ENCODE peak calls at places on chromosomes 6 and 20, in eight cellular contexts. One of them, this sample, is unnamed.

GRCh38 chr6:138509371-138509770 is 10.1 kb upstream of the NHSL1 start:
- DNase-seq in PC-9: peak; percentile 8
- DNase-seq in tibial nerve: no peak
- DNase-seq in fibroblast of lung: peak; percentile 66
- DNase-seq in astrocyte of the cerebellum: no peak
- DNase-seq in fibroblast of pulmonary artery: peak; percentile 68
- DNase-seq in OCI-LY7: peak; percentile 60
- DNase-seq in body of pancreas: peak; percentile 58
- DNase-seq in this sample: peak; percentile 45

GRCh38 chr20:38146628-38147027 is 18.4 kb downstream of the TGM2 start:
- DNase-seq in tibial nerve: no peak
- DNase-seq in OCI-LY7: no peak
- DNase-seq in astrocyte of the cerebellum: no peak
- DNase-seq in fibroblast of pulmonary artery: no peak
- DNase-seq in body of pancreas: no peak
- DNase-seq in fibroblast of lung: no peak
- DNase-seq in PC-9: no peak
- DNase-seq in this sample: no peak

GRCh38 chr6:123053602-123054225 is 57.7 kb downstream of the CLVS2 start:
- DNase-seq in body of pancreas: no peak
- DNase-seq in OCI-LY7: no peak
- DNase-seq in fibroblast of pulmonary artery: no peak
- DNase-seq in tibial nerve: no peak
- DNase-seq in PC-9: no peak
- DNase-seq in astrocyte of the cerebellum: no peak
- DNase-seq in fibroblast of lung: no peak
- DNase-seq in this sample: no peak

GRCh38 chr20:32966881-32967781 is 37.1 kb downstream of the SUN5 start:
- DNase-seq in fibroblast of pulmonary artery: no peak
- DNase-seq in body of pancreas: no peak
- DNase-seq in fibroblast of lung: no peak
- DNase-seq in astrocyte of the cerebellum: no peak
- DNase-seq in OCI-LY7: no peak
- DNase-seq in tibial nerve: no peak
- DNase-seq in PC-9: no peak
- DNase-seq in this sample: no peak

GRCh38 chr6:16966821-16967817 is 134.7 kb upstream of the STMND1 start:
- DNase-seq in PC-9: no peak
- DNase-seq in body of pancreas: no peak
- DNase-seq in astrocyte of the cerebellum: no peak
- DNase-seq in OCI-LY7: no peak
- DNase-seq in fibroblast of lung: no peak
- DNase-seq in fibroblast of pulmonary artery: no peak
- DNase-seq in tibial nerve: no peak
- DNase-seq in this sample: peak; percentile 51

GRCh38 chr20:33851842-33852466 is 40.8 kb downstream of the CHMP4B start:
- DNase-seq in fibroblast of lung: no peak
- DNase-seq in tibial nerve: no peak
- DNase-seq in OCI-LY7: no peak
- DNase-seq in fibroblast of pulmonary artery: no peak
- DNase-seq in body of pancreas: no peak
- DNase-seq in PC-9: no peak
- DNase-seq in astrocyte of the cerebellum: no peak
- DNase-seq in this sample: no peak

GRCh38 chr6:27168586-27169443 is 78.7 kb upstream of the PRSS16 start:
- DNase-seq in PC-9: peak; percentile 42
- DNase-seq in fibroblast of pulmonary artery: peak; percentile 54
- DNase-seq in tibial nerve: no peak
- DNase-seq in astrocyte of the cerebellum: no peak
- DNase-seq in fibroblast of lung: peak; percentile 79
- DNase-seq in OCI-LY7: no peak
- DNase-seq in body of pancreas: no peak
- DNase-seq in this sample: peak; percentile 76

GRCh38 chr20:56592211-56592610 is 36.9 kb upstream of the TFAP2C start:
- DNase-seq in astrocyte of the cerebellum: no peak
- DNase-seq in fibroblast of pulmonary artery: no peak
- DNase-seq in PC-9: peak; percentile 20
- DNase-seq in tibial nerve: no peak
- DNase-seq in body of pancreas: no peak
- DNase-seq in OCI-LY7: no peak
- DNase-seq in fibroblast of lung: no peak
- DNase-seq in this sample: no peak

GRCh38 chr6:108801331-108801730 is 46.9 kb upstream of the ARMC2 start:
- DNase-seq in PC-9: no peak
- DNase-seq in fibroblast of pulmonary artery: no peak
- DNase-seq in body of pancreas: no peak
- DNase-seq in fibroblast of lung: no peak
- DNase-seq in OCI-LY7: no peak
- DNase-seq in astrocyte of the cerebellum: no peak
- DNase-seq in tibial nerve: no peak
- DNase-seq in this sample: no peak

GRCh38 chr6:108799356-108799720 is 48.9 kb upstream of the ARMC2 start:
- DNase-seq in OCI-LY7: no peak
- DNase-seq in body of pancreas: no peak
- DNase-seq in fibroblast of lung: no peak
- DNase-seq in tibial nerve: no peak
- DNase-seq in astrocyte of the cerebellum: no peak
- DNase-seq in PC-9: no peak
- DNase-seq in fibroblast of pulmonary artery: no peak
- DNase-seq in this sample: no peak

GRCh38 chr6:108799791-108800190 is 48.4 kb upstream of the ARMC2 start:
- DNase-seq in tibial nerve: no peak
- DNase-seq in fibroblast of lung: no peak
- DNase-seq in fibroblast of pulmonary artery: no peak
- DNase-seq in astrocyte of the cerebellum: no peak
- DNase-seq in PC-9: no peak
- DNase-seq in OCI-LY7: no peak
- DNase-seq in body of pancreas: no peak
- DNase-seq in this sample: no peak

GRCh38 chr6:108798672-108799355 is 49.4 kb upstream of the ARMC2 start:
- DNase-seq in tibial nerve: no peak
- DNase-seq in fibroblast of pulmonary artery: peak; percentile 48
- DNase-seq in body of pancreas: peak; percentile 30
- DNase-seq in OCI-LY7: no peak
- DNase-seq in fibroblast of lung: no peak
- DNase-seq in PC-9: no peak
- DNase-seq in astrocyte of the cerebellum: no peak
- DNase-seq in this sample: no peak

GRCh38 chr6:108800510-108800909 is 47.7 kb upstream of the ARMC2 start:
- DNase-seq in fibroblast of pulmonary artery: peak; percentile 6
- DNase-seq in OCI-LY7: no peak
- DNase-seq in astrocyte of the cerebellum: peak; percentile 6
- DNase-seq in fibroblast of lung: no peak
- DNase-seq in tibial nerve: peak; percentile 27
- DNase-seq in PC-9: no peak
- DNase-seq in body of pancreas: no peak
- DNase-seq in this sample: no peak
- TF ChIP-seq CTCF in fibroblast of pulmonary artery: no peak
- TF ChIP-seq CTCF in OCI-LY7: no peak
- TF ChIP-seq CTCF in astrocyte of the cerebellum: no peak
- TF ChIP-seq CTCF in fibroblast of lung: no peak
- TF ChIP-seq CTCF in tibial nerve: no peak
- TF ChIP-seq CTCF in PC-9: no peak
- TF ChIP-seq CTCF in body of pancreas: no peak
- TF ChIP-seq CTCF in this sample: no peak

DNA sequence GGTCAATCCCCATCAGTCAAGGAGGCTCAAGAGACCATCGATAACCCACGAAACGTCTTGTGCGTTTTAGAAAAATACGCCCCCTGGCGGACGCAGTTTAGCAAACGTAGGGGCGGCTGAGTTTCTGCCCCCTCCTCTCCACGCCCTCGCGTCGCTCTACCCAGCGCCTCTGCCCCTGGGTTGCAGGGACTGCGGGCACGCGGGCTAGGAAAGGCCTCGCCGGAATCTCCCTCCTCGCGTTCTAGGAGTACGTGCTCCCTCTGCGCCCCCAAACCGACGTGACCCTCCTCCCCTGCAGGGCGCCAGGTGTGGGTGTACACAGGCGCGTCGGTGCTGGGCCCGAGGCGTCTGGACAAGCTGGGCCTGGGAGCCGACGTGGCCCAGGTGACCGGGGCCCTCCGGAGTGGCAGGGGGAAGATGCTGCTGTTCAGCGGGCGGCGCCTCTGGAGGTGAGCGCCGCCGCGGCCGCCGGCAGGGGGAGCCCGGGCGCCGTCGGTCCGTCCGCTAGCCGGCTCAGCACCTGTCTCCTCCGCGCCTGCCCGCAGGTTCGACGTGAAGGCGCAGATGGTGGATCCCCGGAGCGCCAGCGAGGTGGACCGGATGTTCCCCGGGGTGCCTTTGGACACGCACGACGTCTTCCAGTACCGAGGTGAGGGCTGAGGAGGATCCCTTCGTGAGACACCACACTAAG is 5.3 kb downstream of the MMP9 start:
- DNase-seq in fibroblast of lung: peak; percentile 37
- DNase-seq in body of pancreas: peak; percentile 61
- DNase-seq in OCI-LY7: peak; percentile 81
- DNase-seq in PC-9: peak; percentile 71
- DNase-seq in fibroblast of pulmonary artery: peak; percentile 51
- DNase-seq in astrocyte of the cerebellum: no peak
- DNase-seq in tibial nerve: no peak
- DNase-seq in this sample: peak; percentile 30
- H3K4me3 ChIP-seq in fibroblast of lung: no peak overlapping the region
- H3K4me3 ChIP-seq in body of pancreas: no peak overlapping the region
- H3K4me3 ChIP-seq in OCI-LY7: peak overlapping the region; percentile 45
- H3K4me3 ChIP-seq in PC-9: no peak overlapping the region
- H3K4me3 ChIP-seq in fibroblast of pulmonary artery: no peak overlapping the region
- H3K4me3 ChIP-seq in astrocyte of the cerebellum: no peak overlapping the region
- H3K4me3 ChIP-seq in tibial nerve: peak overlapping the region; percentile 8
- H3K4me3 ChIP-seq in this sample: no peak overlapping the region

GRCh38 chr20:58243653-58244410 is 15.4 kb upstream of the ANKRD60 start:
- DNase-seq in astrocyte of the cerebellum: no peak
- DNase-seq in fibroblast of lung: no peak
- DNase-seq in fibroblast of pulmonary artery: peak; percentile 1
- DNase-seq in OCI-LY7: no peak
- DNase-seq in body of pancreas: no peak
- DNase-seq in PC-9: no peak
- DNase-seq in tibial nerve: no peak
- DNase-seq in this sample: no peak

GRCh38 chr20:58245181-58245891 is 16.9 kb upstream of the ANKRD60 start:
- DNase-seq in fibroblast of pulmonary artery: no peak
- DNase-seq in OCI-LY7: no peak
- DNase-seq in astrocyte of the cerebellum: no peak
- DNase-seq in fibroblast of lung: no peak
- DNase-seq in PC-9: no peak
- DNase-seq in tibial nerve: no peak
- DNase-seq in body of pancreas: no peak
- DNase-seq in this sample: no peak

GRCh38 chr20:58245931-58246330 is 17.5 kb upstream of the ANKRD60 start:
- DNase-seq in astrocyte of the cerebellum: no peak
- DNase-seq in PC-9: no peak
- DNase-seq in body of pancreas: no peak
- DNase-seq in OCI-LY7: no peak
- DNase-seq in fibroblast of lung: no peak
- DNase-seq in fibroblast of pulmonary artery: no peak
- DNase-seq in tibial nerve: no peak
- DNase-seq in this sample: no peak

GRCh38 chr20:58244517-58245030 is 16.1 kb upstream of the ANKRD60 start:
- DNase-seq in fibroblast of lung: no peak
- DNase-seq in tibial nerve: no peak
- DNase-seq in OCI-LY7: no peak
- DNase-seq in astrocyte of the cerebellum: no peak
- DNase-seq in body of pancreas: no peak
- DNase-seq in fibroblast of pulmonary artery: no peak
- DNase-seq in PC-9: no peak
- DNase-seq in this sample: no peak

DNA sequence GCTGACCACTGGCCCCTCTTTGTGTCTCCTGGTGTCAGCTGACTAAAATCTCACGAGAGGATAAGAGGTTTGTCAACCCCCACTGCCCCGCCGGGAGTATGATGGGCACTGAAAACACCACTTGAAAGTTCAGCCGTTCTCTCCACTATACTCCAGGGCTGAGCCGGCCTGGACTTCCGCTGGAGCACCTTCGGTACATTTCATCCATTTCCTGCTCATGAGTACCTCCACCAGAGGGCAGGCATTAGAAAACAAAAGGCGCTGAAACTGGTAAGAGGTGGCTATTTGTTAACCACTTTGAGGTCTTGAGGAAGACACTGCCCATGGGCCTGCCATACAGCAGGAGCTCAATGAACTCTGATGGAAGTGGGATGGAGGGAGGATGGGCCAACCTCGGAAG is 17.9 kb upstream of the ANKRD60 start:
- DNase-seq in body of pancreas: no peak
- DNase-seq in PC-9: no peak
- DNase-seq in OCI-LY7: no peak
- DNase-seq in fibroblast of lung: peak; percentile 38
- DNase-seq in fibroblast of pulmonary artery: peak; percentile 57
- DNase-seq in astrocyte of the cerebellum: no peak
- DNase-seq in tibial nerve: no peak
- DNase-seq in this sample: no peak
- TF ChIP-seq CTCF in body of pancreas: no peak
- TF ChIP-seq CTCF in PC-9: peak; percentile 44
- TF ChIP-seq CTCF in OCI-LY7: peak; percentile 44
- TF ChIP-seq CTCF in fibroblast of lung: peak; percentile 41
- TF ChIP-seq CTCF in fibroblast of pulmonary artery: peak; percentile 42
- TF ChIP-seq CTCF in astrocyte of the cerebellum: peak; percentile 44
- TF ChIP-seq CTCF in tibial nerve: no peak
- TF ChIP-seq CTCF in this sample: peak; percentile 45

GRCh38 chr6:106639812-106640211 is 10.4 kb downstream of the QRSL1 start:
- DNase-seq in fibroblast of pulmonary artery: no peak
- DNase-seq in tibial nerve: no peak
- DNase-seq in OCI-LY7: peak; percentile 51
- DNase-seq in astrocyte of the cerebellum: no peak
- DNase-seq in PC-9: no peak
- DNase-seq in body of pancreas: no peak
- DNase-seq in fibroblast of lung: no peak
- DNase-seq in this sample: no peak

GRCh38 chr6:106648651-106649308 is 19.4 kb downstream of the QRSL1 start:
- DNase-seq in fibroblast of pulmonary artery: no peak
- DNase-seq in tibial nerve: no peak
- DNase-seq in fibroblast of lung: no peak
- DNase-seq in OCI-LY7: peak; percentile 91
- DNase-seq in body of pancreas: no peak
- DNase-seq in PC-9: no peak
- DNase-seq in astrocyte of the cerebellum: no peak
- DNase-seq in this sample: no peak

GRCh38 chr6:106637718-106638341 is 8.5 kb downstream of the QRSL1 start:
- DNase-seq in tibial nerve: no peak
- DNase-seq in fibroblast of pulmonary artery: no peak
- DNase-seq in astrocyte of the cerebellum: no peak
- DNase-seq in OCI-LY7: peak; percentile 90
- DNase-seq in fibroblast of lung: no peak
- DNase-seq in PC-9: no peak
- DNase-seq in body of pancreas: no peak
- DNase-seq in this sample: no peak

GRCh38 chr6:106642476-106642875 is 13.1 kb downstream of the QRSL1 start:
- DNase-seq in fibroblast of lung: no peak
- DNase-seq in tibial nerve: no peak
- DNase-seq in fibroblast of pulmonary artery: peak; percentile 10
- DNase-seq in OCI-LY7: no peak
- DNase-seq in PC-9: no peak
- DNase-seq in body of pancreas: no peak
- DNase-seq in astrocyte of the cerebellum: no peak
- DNase-seq in this sample: no peak

DNA sequence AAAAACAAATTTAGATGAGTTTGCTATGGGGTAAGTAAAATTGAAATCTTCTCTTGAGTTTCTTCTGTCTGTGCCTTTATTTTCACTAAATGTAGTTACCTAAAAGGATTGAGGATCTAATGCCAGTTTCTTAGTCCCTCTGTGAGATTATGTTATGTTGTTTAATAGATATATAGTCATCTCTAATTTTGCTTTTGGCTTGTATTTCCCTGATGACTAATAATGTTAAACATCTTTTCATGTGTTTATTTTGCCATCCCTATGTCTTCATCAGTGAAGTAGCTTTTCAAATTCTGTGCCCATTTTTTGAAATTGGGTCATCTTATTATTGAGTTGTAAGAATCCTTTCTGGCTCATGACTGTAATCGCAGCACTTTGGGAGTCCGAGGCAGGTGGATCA is 13.7 kb downstream of the QRSL1 start:
- DNase-seq in fibroblast of lung: peak; percentile 47
- DNase-seq in fibroblast of pulmonary artery: peak; percentile 3
- DNase-seq in OCI-LY7: no peak
- DNase-seq in body of pancreas: no peak
- DNase-seq in PC-9: no peak
- DNase-seq in tibial nerve: no peak
- DNase-seq in astrocyte of the cerebellum: no peak
- DNase-seq in this sample: no peak
- H3K4me3 ChIP-seq in fibroblast of lung: no peak overlapping the region
- H3K4me3 ChIP-seq in fibroblast of pulmonary artery: no peak overlapping the region
- H3K4me3 ChIP-seq in OCI-LY7: no peak overlapping the region
- H3K4me3 ChIP-seq in body of pancreas: no peak overlapping the region
- H3K4me3 ChIP-seq in PC-9: no peak overlapping the region
- H3K4me3 ChIP-seq in tibial nerve: no peak overlapping the region
- H3K4me3 ChIP-seq in astrocyte of the cerebellum: no peak overlapping the region
- H3K4me3 ChIP-seq in this sample: no peak overlapping the region